ENCODE peak calls at places on chromosomes 6 and 20, in four cellular contexts. C is naive thymus-derived CD4-positive, alpha-beta T cell; Z is stomach; X is activated CD4-positive, alpha-beta T cell treated with anti-CD3 and anti-CD28 coated beads for 48 hours. E is an unnamed sample.

GRCh38 chr6:41462980-41463930 is 82.9 kb upstream of the FOXP4 start:
- DNase-seq in C (no peak), Z (peak; percentile 85), X (peak; percentile 20), E (no peak)

GRCh38 chr6:161152904-161153662 is 120.8 kb downstream of the AGPAT4 start:
- DNase-seq in C (no peak), Z (no peak), X (no peak), E (peak; percentile 9)

GRCh38 chr20:25699914-25700313 is 3.3 kb upstream of the ZNF337 start:
- DNase-seq in C (no peak), Z (no peak), X (no peak), E (no peak)

GRCh38 chr6:43963203-43963602 is 164.0 kb downstream of the MRPL14 start:
- DNase-seq in C (no peak), Z (no peak), X (no peak), E (no peak)

GRCh38 chr6:28825732-28826293 is 98.0 kb downstream of the TRIM27 start:
- DNase-seq in C (no peak), Z (no peak), X (no peak), E (no peak)

GRCh38 chr6:19311786-19312185 is 525.4 kb upstream of the ID4 start:
- DNase-seq in C (no peak), Z (no peak), X (no peak), E (no peak)

GRCh38 chr20:59020938-59021551 is 1.8 kb downstream of the TUBB1 start:
- DNase-seq in C (no peak), Z (no peak), X (peak; percentile 1), E (no peak)

GRCh38 chr20:53580376-53581111 is 13.1 kb downstream of the ZNF217 start:
- DNase-seq in C (no peak), Z (peak; percentile 19), X (no peak), E (no peak)

GRCh38 chr6:160462116-160462515 is 113.9 kb downstream of the SLC22A3 start:
- DNase-seq in C (no peak), Z (no peak), X (no peak), E (no peak)

GRCh38 chr6:35392111-35392702 is 49.8 kb downstream of the PPARD start:
- DNase-seq in C (no peak), Z (peak; percentile 95), X (no peak), E (no peak)

GRCh38 chr20:23080521-23080920 is 5.6 kb downstream of the CD93 start:
- DNase-seq in C (no peak), Z (no peak), X (no peak), E (no peak)

GRCh38 chr6:112282217-112282616 is 27.9 kb upstream of the LAMA4 start:
- DNase-seq in C (no peak), Z (no peak), X (no peak), E (no peak)

GRCh38 chr6:157764346-157765068 is 58.5 kb upstream of the SNX9 start:
- DNase-seq in C (peak; percentile 95), Z (peak; percentile 78), X (peak; percentile 88), E (peak; percentile 60)

GRCh38 chr20:23245553-23246128 is 105.0 kb upstream of the NXT1 start:
- DNase-seq in C (peak; percentile 1), Z (peak; percentile 66), X (peak; percentile 26), E (no peak)

GRCh38 chr20:17179840-17180239 is 47.0 kb upstream of the PCSK2 start:
- DNase-seq in C (no peak), Z (no peak), X (no peak), E (no peak)

GRCh38 chr20:4366076-4366475 is 350.7 kb upstream of the RNF24 start:
- DNase-seq in C (no peak), Z (no peak), X (no peak), E (no peak)

GRCh38 chr20:32580970-32581838 is 3.9 kb downstream of the NOL4L start:
- DNase-seq in C (peak; percentile 47), Z (no peak), X (peak; percentile 34), E (no peak)

GRCh38 chr6:138588805-138589434 is 89.6 kb upstream of the NHSL1 start:
- DNase-seq in C (peak; percentile 60), Z (peak; percentile 59), X (peak; percentile 60), E (peak; percentile 47)

E was measured in effector memory CD8-positive, alpha-beta T cell.